ENCODE peak calls at places on chromosomes 12 and 14, in seven cellular contexts. One of them, this sample, is unnamed.

GRCh38 chr12:77835982-77836381 is 5.3 kb downstream of the NAV3 start:
- DNase-seq in sigmoid colon: no peak
- DNase-seq in fibroblast of lung: no peak
- DNase-seq in spleen: no peak
- DNase-seq in HFF-Myc: no peak
- DNase-seq in upper lobe of left lung: no peak
- DNase-seq in BJ: no peak
- DNase-seq in this sample: no peak

GRCh38 chr12:106178582-106178981 is 39.8 kb upstream of the NUAK1 start:
- DNase-seq in sigmoid colon: no peak
- DNase-seq in fibroblast of lung: no peak
- DNase-seq in spleen: no peak
- DNase-seq in HFF-Myc: no peak
- DNase-seq in upper lobe of left lung: no peak
- DNase-seq in BJ: no peak
- DNase-seq in this sample: no peak

GRCh38 chr14:74302160-74302628 is 540 bp downstream of the ABCD4 start:
- DNase-seq in sigmoid colon: no peak
- DNase-seq in fibroblast of lung: peak
- DNase-seq in spleen: no peak
- DNase-seq in HFF-Myc: no peak
- DNase-seq in upper lobe of left lung: no peak
- DNase-seq in BJ: no peak
- DNase-seq in this sample: peak

GRCh38 chr12:13222076-13222475 is 25.6 kb downstream of the EMP1 start:
- DNase-seq in sigmoid colon: no peak
- DNase-seq in fibroblast of lung: no peak
- DNase-seq in spleen: no peak
- DNase-seq in HFF-Myc: no peak
- DNase-seq in upper lobe of left lung: peak
- DNase-seq in BJ: no peak
- DNase-seq in this sample: no peak

GRCh38 chr12:91777268-91777997 is 368.2 kb downstream of the BTG1 start:
- DNase-seq in sigmoid colon: no peak
- DNase-seq in fibroblast of lung: no peak
- DNase-seq in spleen: no peak
- DNase-seq in HFF-Myc: no peak
- DNase-seq in upper lobe of left lung: no peak
- DNase-seq in BJ: no peak
- DNase-seq in this sample: no peak

GRCh38 chr14:71438684-71439083 is 493.5 kb upstream of the RGS6 start:
- DNase-seq in sigmoid colon: no peak
- DNase-seq in fibroblast of lung: peak
- DNase-seq in spleen: no peak
- DNase-seq in HFF-Myc: peak
- DNase-seq in upper lobe of left lung: no peak
- DNase-seq in BJ: no peak
- DNase-seq in this sample: no peak

GRCh38 chr14:55277972-55278740 is 6.9 kb downstream of the FBXO34 start:
- DNase-seq in sigmoid colon: no peak
- DNase-seq in fibroblast of lung: no peak
- DNase-seq in spleen: no peak
- DNase-seq in HFF-Myc: no peak
- DNase-seq in upper lobe of left lung: no peak
- DNase-seq in BJ: no peak
- DNase-seq in this sample: no peak

GRCh38 chr12:63917864-63918742 is 73.6 kb downstream of the SRGAP1 start:
- DNase-seq in sigmoid colon: no peak
- DNase-seq in fibroblast of lung: peak
- DNase-seq in spleen: no peak
- DNase-seq in HFF-Myc: peak
- DNase-seq in upper lobe of left lung: no peak
- DNase-seq in BJ: peak
- DNase-seq in this sample: peak

GRCh38 chr12:10069099-10069498 is 29.7 kb downstream of the CLEC1A start:
- DNase-seq in sigmoid colon: no peak
- DNase-seq in fibroblast of lung: peak
- DNase-seq in spleen: no peak
- DNase-seq in HFF-Myc: peak
- DNase-seq in upper lobe of left lung: peak
- DNase-seq in BJ: peak
- DNase-seq in this sample: no peak

GRCh38 chr12:90908465-90908864 is 46.5 kb downstream of the CCER1 start:
- DNase-seq in sigmoid colon: no peak
- DNase-seq in fibroblast of lung: peak
- DNase-seq in spleen: no peak
- DNase-seq in HFF-Myc: no peak
- DNase-seq in upper lobe of left lung: no peak
- DNase-seq in BJ: no peak
- DNase-seq in this sample: peak

GRCh38 chr12:10143205-10143604 is 13.2 kb upstream of the CLEC7A start:
- DNase-seq in sigmoid colon: no peak
- DNase-seq in fibroblast of lung: no peak
- DNase-seq in spleen: no peak
- DNase-seq in HFF-Myc: no peak
- DNase-seq in upper lobe of left lung: no peak
- DNase-seq in BJ: no peak
- DNase-seq in this sample: no peak

GRCh38 chr12:124543052-124543590 is 24.3 kb downstream of the NCOR2 start:
- DNase-seq in sigmoid colon: no peak
- DNase-seq in fibroblast of lung: no peak
- DNase-seq in spleen: peak
- DNase-seq in HFF-Myc: no peak
- DNase-seq in upper lobe of left lung: no peak
- DNase-seq in BJ: no peak
- DNase-seq in this sample: no peak

GRCh38 chr14:105148604-105149145 is 19.9 kb downstream of the JAG2 start:
- DNase-seq in sigmoid colon: no peak
- DNase-seq in fibroblast of lung: no peak
- DNase-seq in spleen: peak
- DNase-seq in HFF-Myc: no peak
- DNase-seq in upper lobe of left lung: no peak
- DNase-seq in BJ: no peak
- DNase-seq in this sample: no peak

GRCh38 chr12:91194500-91194899 is 11.9 kb upstream of the DCN start:
- DNase-seq in sigmoid colon: no peak
- DNase-seq in fibroblast of lung: no peak
- DNase-seq in spleen: no peak
- DNase-seq in HFF-Myc: no peak
- DNase-seq in upper lobe of left lung: no peak
- DNase-seq in BJ: no peak
- DNase-seq in this sample: no peak

GRCh38 chr12:53452159-53453077 is 516 bp downstream of the PCBP2 start:
- DNase-seq in sigmoid colon: peak
- DNase-seq in fibroblast of lung: peak
- DNase-seq in spleen: peak
- DNase-seq in HFF-Myc: no peak
- DNase-seq in upper lobe of left lung: peak
- DNase-seq in BJ: peak
- DNase-seq in this sample: peak

GRCh38 chr14:24055971-24056799 is 4.4 kb downstream of the CARMIL3 start:
- DNase-seq in sigmoid colon: peak
- DNase-seq in fibroblast of lung: no peak
- DNase-seq in spleen: peak
- DNase-seq in HFF-Myc: no peak
- DNase-seq in upper lobe of left lung: peak
- DNase-seq in BJ: no peak
- DNase-seq in this sample: no peak

GRCh38 chr12:47277972-47278448 is 198.3 kb upstream of the AMIGO2 start:
- DNase-seq in sigmoid colon: no peak
- DNase-seq in fibroblast of lung: peak
- DNase-seq in spleen: no peak
- DNase-seq in HFF-Myc: peak
- DNase-seq in upper lobe of left lung: no peak
- DNase-seq in BJ: peak
- DNase-seq in this sample: peak

GRCh38 chr12:40325349-40325960 is 100.7 kb downstream of the LRRK2 start:
- DNase-seq in sigmoid colon: no peak
- DNase-seq in fibroblast of lung: peak
- DNase-seq in spleen: no peak
- DNase-seq in HFF-Myc: no peak
- DNase-seq in upper lobe of left lung: no peak
- DNase-seq in BJ: no peak
- DNase-seq in this sample: no peak

GRCh38 chr14:103207038-103207403 is 83.8 kb downstream of the TNFAIP2 start:
- DNase-seq in sigmoid colon: peak
- DNase-seq in fibroblast of lung: peak
- DNase-seq in spleen: no peak
- DNase-seq in HFF-Myc: no peak
- DNase-seq in upper lobe of left lung: peak
- DNase-seq in BJ: peak
- DNase-seq in this sample: peak

GRCh38 chr14:63563370-63564026 is 20.3 kb upstream of the PPP2R5E start:
- DNase-seq in sigmoid colon: no peak
- DNase-seq in fibroblast of lung: no peak
- DNase-seq in spleen: no peak
- DNase-seq in HFF-Myc: no peak
- DNase-seq in upper lobe of left lung: no peak
- DNase-seq in BJ: no peak
- DNase-seq in this sample: no peak

GRCh38 chr12:63208956-63209355 is 58.0 kb upstream of the AVPR1A start:
- DNase-seq in sigmoid colon: no peak
- DNase-seq in fibroblast of lung: no peak
- DNase-seq in spleen: no peak
- DNase-seq in HFF-Myc: no peak
- DNase-seq in upper lobe of left lung: no peak
- DNase-seq in BJ: no peak
- DNase-seq in this sample: no peak

GRCh38 chr14:92560106-92560865 is 46.7 kb downstream of the RIN3 start:
- DNase-seq in sigmoid colon: no peak
- DNase-seq in fibroblast of lung: no peak
- DNase-seq in spleen: no peak
- DNase-seq in HFF-Myc: no peak
- DNase-seq in upper lobe of left lung: no peak
- DNase-seq in BJ: no peak
- DNase-seq in this sample: no peak

GRCh38 chr12:55847603-55848329 is 5.0 kb upstream of the MMP19 start:
- DNase-seq in sigmoid colon: peak
- DNase-seq in fibroblast of lung: peak
- DNase-seq in spleen: peak
- DNase-seq in HFF-Myc: peak
- DNase-seq in upper lobe of left lung: peak
- DNase-seq in BJ: peak
- DNase-seq in this sample: peak

GRCh38 chr12:16171348-16171747 is 106.1 kb downstream of the SLC15A5 start:
- DNase-seq in sigmoid colon: no peak
- DNase-seq in fibroblast of lung: no peak
- DNase-seq in spleen: no peak
- DNase-seq in HFF-Myc: no peak
- DNase-seq in upper lobe of left lung: no peak
- DNase-seq in BJ: no peak
- DNase-seq in this sample: no peak

GRCh38 chr12:16168078-16168477 is 109.4 kb downstream of the SLC15A5 start:
- DNase-seq in sigmoid colon: no peak
- DNase-seq in fibroblast of lung: no peak
- DNase-seq in spleen: no peak
- DNase-seq in HFF-Myc: no peak
- DNase-seq in upper lobe of left lung: no peak
- DNase-seq in BJ: no peak
- DNase-seq in this sample: no peak

GRCh38 chr12:16166563-16167470 is 110.7 kb downstream of the SLC15A5 start:
- DNase-seq in sigmoid colon: no peak
- DNase-seq in fibroblast of lung: no peak
- DNase-seq in spleen: no peak
- DNase-seq in HFF-Myc: no peak
- DNase-seq in upper lobe of left lung: no peak
- DNase-seq in BJ: no peak
- DNase-seq in this sample: no peak

GRCh38 chr12:16163891-16164290 is 113.6 kb downstream of the SLC15A5 start:
- DNase-seq in sigmoid colon: no peak
- DNase-seq in fibroblast of lung: no peak
- DNase-seq in spleen: no peak
- DNase-seq in HFF-Myc: no peak
- DNase-seq in upper lobe of left lung: no peak
- DNase-seq in BJ: no peak
- DNase-seq in this sample: no peak

DNA sequence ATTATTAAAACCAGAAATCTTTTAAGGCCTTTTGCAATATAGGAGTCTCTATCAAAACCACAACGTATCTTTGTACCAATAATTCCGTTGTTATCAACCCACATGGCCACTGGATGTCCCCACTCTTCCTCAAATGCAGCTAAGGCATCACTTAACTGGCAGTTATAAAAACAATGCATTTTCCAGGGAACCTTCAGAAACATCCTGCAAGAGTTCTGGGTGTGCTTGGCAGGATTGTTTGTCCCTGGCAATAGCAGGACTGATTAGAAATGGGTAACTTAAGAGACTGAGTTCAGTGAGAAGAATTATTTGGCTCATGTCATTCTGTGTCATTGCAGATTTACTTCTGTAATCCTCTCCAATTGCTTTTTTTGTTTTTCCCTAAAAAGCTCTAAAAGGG is 112.0 kb downstream of the SLC15A5 start:
- DNase-seq in sigmoid colon: peak
- DNase-seq in fibroblast of lung: peak
- DNase-seq in spleen: no peak
- DNase-seq in HFF-Myc: peak
- DNase-seq in upper lobe of left lung: peak
- DNase-seq in BJ: no peak
- DNase-seq in this sample: peak
- TF ChIP-seq CTCF in sigmoid colon: peak
- TF ChIP-seq CTCF in fibroblast of lung: peak
- TF ChIP-seq CTCF in spleen: no peak
- TF ChIP-seq CTCF in HFF-Myc: no peak
- TF ChIP-seq CTCF in upper lobe of left lung: no peak
- TF ChIP-seq CTCF in BJ: peak
- TF ChIP-seq CTCF in this sample: peak

GRCh38 chr12:123115409-123116111 is 35.3 kb downstream of the PITPNM2 start:
- DNase-seq in sigmoid colon: peak
- DNase-seq in fibroblast of lung: peak
- DNase-seq in spleen: no peak
- DNase-seq in HFF-Myc: peak
- DNase-seq in upper lobe of left lung: no peak
- DNase-seq in BJ: peak
- DNase-seq in this sample: peak
- TF ChIP-seq CTCF in sigmoid colon: no peak
- TF ChIP-seq CTCF in fibroblast of lung: no peak
- TF ChIP-seq CTCF in spleen: no peak
- TF ChIP-seq CTCF in HFF-Myc: no peak
- TF ChIP-seq CTCF in upper lobe of left lung: no peak
- TF ChIP-seq CTCF in BJ: no peak
- TF ChIP-seq CTCF in this sample: no peak

GRCh38 chr12:32061033-32061432 is 45.6 kb upstream of the BICD1 start:
- DNase-seq in sigmoid colon: no peak
- DNase-seq in fibroblast of lung: no peak
- DNase-seq in spleen: no peak
- DNase-seq in HFF-Myc: no peak
- DNase-seq in upper lobe of left lung: no peak
- DNase-seq in BJ: no peak
- DNase-seq in this sample: no peak

GRCh38 chr12:32063796-32064195 is 42.9 kb upstream of the BICD1 start:
- DNase-seq in sigmoid colon: no peak
- DNase-seq in fibroblast of lung: no peak
- DNase-seq in spleen: no peak
- DNase-seq in HFF-Myc: no peak
- DNase-seq in upper lobe of left lung: no peak
- DNase-seq in BJ: no peak
- DNase-seq in this sample: no peak

GRCh38 chr12:32062841-32063240 is 43.8 kb upstream of the BICD1 start:
- DNase-seq in sigmoid colon: no peak
- DNase-seq in fibroblast of lung: no peak
- DNase-seq in spleen: no peak
- DNase-seq in HFF-Myc: no peak
- DNase-seq in upper lobe of left lung: no peak
- DNase-seq in BJ: no peak
- DNase-seq in this sample: no peak
- TF ChIP-seq CTCF in sigmoid colon: no peak
- TF ChIP-seq CTCF in fibroblast of lung: no peak
- TF ChIP-seq CTCF in spleen: no peak
- TF ChIP-seq CTCF in HFF-Myc: no peak
- TF ChIP-seq CTCF in upper lobe of left lung: no peak
- TF ChIP-seq CTCF in BJ: no peak
- TF ChIP-seq CTCF in this sample: no peak

GRCh38 chr14:23052182-23052623 is 5.1 kb downstream of the CDH24 start:
- DNase-seq in sigmoid colon: no peak
- DNase-seq in fibroblast of lung: no peak
- DNase-seq in spleen: no peak
- DNase-seq in HFF-Myc: no peak
- DNase-seq in upper lobe of left lung: no peak
- DNase-seq in BJ: no peak
- DNase-seq in this sample: no peak
- TF ChIP-seq CTCF in sigmoid colon: no peak
- TF ChIP-seq CTCF in fibroblast of lung: no peak
- TF ChIP-seq CTCF in spleen: no peak
- TF ChIP-seq CTCF in HFF-Myc: peak
- TF ChIP-seq CTCF in upper lobe of left lung: no peak
- TF ChIP-seq CTCF in BJ: peak
- TF ChIP-seq CTCF in this sample: no peak

This sample was measured in AG09319.